ENCODE peak calls at places on chromosomes 16 and 17, in four cellular contexts. One of them, this sample, is unnamed.

GRCh38 chr16:9311303-9311954 is 220.0 kb downstream of the HAPSTR1 start:
- DNase-seq in fibroblast of lung: no peak
- DNase-seq in thoracic aorta: no peak
- DNase-seq in breast epithelium: no peak
- DNase-seq in this sample: peak; percentile 2

GRCh38 chr17:5523249-5523648 is 36.9 kb downstream of the MIS12 start:
- DNase-seq in fibroblast of lung: no peak
- DNase-seq in thoracic aorta: no peak
- DNase-seq in breast epithelium: no peak
- DNase-seq in this sample: no peak

GRCh38 chr17:71764507-71764906 is 356.3 kb upstream of the SOX9 start:
- DNase-seq in fibroblast of lung: peak; percentile 4
- DNase-seq in thoracic aorta: no peak
- DNase-seq in breast epithelium: no peak
- DNase-seq in this sample: no peak

GRCh38 chr17:72406501-72406900 is 285.7 kb downstream of the SOX9 start:
- DNase-seq in fibroblast of lung: no peak
- DNase-seq in thoracic aorta: no peak
- DNase-seq in breast epithelium: no peak
- DNase-seq in this sample: peak; percentile 80

GRCh38 chr17:78397681-78398101 is 19.2 kb downstream of the PGS1 start:
- DNase-seq in fibroblast of lung: no peak
- DNase-seq in thoracic aorta: peak; percentile 36
- DNase-seq in breast epithelium: peak; percentile 64
- DNase-seq in this sample: no peak

GRCh38 chr17:70848785-70849184 is 679.5 kb downstream of the KCNJ2 start:
- DNase-seq in fibroblast of lung: peak; percentile 61
- DNase-seq in thoracic aorta: no peak
- DNase-seq in breast epithelium: no peak
- DNase-seq in this sample: peak; percentile 57

GRCh38 chr17:77458202-77459017 is 317.6 kb downstream of the SEC14L1 start:
- DNase-seq in fibroblast of lung: no peak
- DNase-seq in thoracic aorta: no peak
- DNase-seq in breast epithelium: no peak
- DNase-seq in this sample: no peak

GRCh38 chr17:41392278-41392677 is 5.1 kb downstream of the KRT31 start:
- DNase-seq in fibroblast of lung: peak; percentile 55
- DNase-seq in thoracic aorta: no peak
- DNase-seq in breast epithelium: no peak
- DNase-seq in this sample: no peak

GRCh38 chr16:82772215-82772614 is 145.4 kb downstream of the CDH13 start:
- DNase-seq in fibroblast of lung: no peak
- DNase-seq in thoracic aorta: no peak
- DNase-seq in breast epithelium: no peak
- DNase-seq in this sample: no peak

GRCh38 chr17:43803758-43804157 is 23.5 kb downstream of the CFAP97D1 start:
- DNase-seq in fibroblast of lung: no peak
- DNase-seq in thoracic aorta: no peak
- DNase-seq in breast epithelium: no peak
- DNase-seq in this sample: no peak

GRCh38 chr17:3683054-3683511 is 12.9 kb downstream of the P2RX5 start:
- DNase-seq in fibroblast of lung: no peak
- DNase-seq in thoracic aorta: no peak
- DNase-seq in breast epithelium: no peak
- DNase-seq in this sample: no peak

GRCh38 chr16:46801428-46802049 is 29.4 kb downstream of the C16orf87 start:
- DNase-seq in fibroblast of lung: peak; percentile 43
- DNase-seq in thoracic aorta: no peak
- DNase-seq in breast epithelium: no peak
- DNase-seq in this sample: no peak

GRCh38 chr16:27826081-27826892 is 237.2 kb downstream of the GSG1L start:
- DNase-seq in fibroblast of lung: no peak
- DNase-seq in thoracic aorta: no peak
- DNase-seq in breast epithelium: peak; percentile 28
- DNase-seq in this sample: no peak

GRCh38 chr16:74521691-74522090 is 85.2 kb downstream of the GLG1 start:
- DNase-seq in fibroblast of lung: peak; percentile 15
- DNase-seq in thoracic aorta: no peak
- DNase-seq in breast epithelium: no peak
- DNase-seq in this sample: no peak

GRCh38 chr17:6914711-6915110 is 81.1 kb upstream of the ALOX12 start:
- DNase-seq in fibroblast of lung: peak; percentile 28
- DNase-seq in thoracic aorta: no peak
- DNase-seq in breast epithelium: no peak
- DNase-seq in this sample: no peak

GRCh38 chr17:41258406-41258805 is 3.2 kb downstream of the KRTAP9-9 start:
- DNase-seq in fibroblast of lung: no peak
- DNase-seq in thoracic aorta: no peak
- DNase-seq in breast epithelium: no peak
- DNase-seq in this sample: no peak

GRCh38 chr17:68197997-68198930 is 49.6 kb upstream of the AMZ2 start:
- DNase-seq in fibroblast of lung: no peak
- DNase-seq in thoracic aorta: no peak
- DNase-seq in breast epithelium: peak; percentile 64
- DNase-seq in this sample: no peak

GRCh38 chr17:40019140-40019991 is 4.1 kb downstream of the CSF3 start:
- DNase-seq in fibroblast of lung: peak; percentile 86
- DNase-seq in thoracic aorta: no peak
- DNase-seq in breast epithelium: no peak
- DNase-seq in this sample: no peak

GRCh38 chr17:79993390-79994221 is 42.1 kb downstream of the TBC1D16 start:
- DNase-seq in fibroblast of lung: peak; percentile 98
- DNase-seq in thoracic aorta: no peak
- DNase-seq in breast epithelium: peak; percentile 80
- DNase-seq in this sample: peak; percentile 72

GRCh38 chr16:12801511-12802042 is 2.1 kb downstream of the CPPED1 start:
- DNase-seq in fibroblast of lung: peak; percentile 33
- DNase-seq in thoracic aorta: no peak
- DNase-seq in breast epithelium: no peak
- DNase-seq in this sample: no peak

GRCh38 chr16:74601131-74601871 is 5.6 kb downstream of the GLG1 start:
- DNase-seq in fibroblast of lung: no peak
- DNase-seq in thoracic aorta: no peak
- DNase-seq in breast epithelium: no peak
- DNase-seq in this sample: no peak

GRCh38 chr16:90046971-90047713 is 27.9 kb upstream of the DBNDD1 start:
- DNase-seq in fibroblast of lung: peak; percentile 68
- DNase-seq in thoracic aorta: no peak
- DNase-seq in breast epithelium: no peak
- DNase-seq in this sample: no peak

GRCh38 chr17:66520986-66521385 is 218.6 kb downstream of the PRKCA start:
- DNase-seq in fibroblast of lung: peak; percentile 32
- DNase-seq in thoracic aorta: no peak
- DNase-seq in breast epithelium: no peak
- DNase-seq in this sample: no peak

GRCh38 chr16:88799569-88800276 is 3.9 kb upstream of the CDT1 start:
- DNase-seq in fibroblast of lung: peak; percentile 30
- DNase-seq in thoracic aorta: no peak
- DNase-seq in breast epithelium: no peak
- DNase-seq in this sample: no peak

GRCh38 chr16:64419832-64420231 is 702.0 kb downstream of the CDH11 start:
- DNase-seq in fibroblast of lung: no peak
- DNase-seq in thoracic aorta: no peak
- DNase-seq in breast epithelium: no peak
- DNase-seq in this sample: no peak

GRCh38 chr17:77407321-77408277 is 266.8 kb downstream of the SEC14L1 start:
- DNase-seq in fibroblast of lung: no peak
- DNase-seq in thoracic aorta: no peak
- DNase-seq in breast epithelium: no peak
- DNase-seq in this sample: peak; percentile 43

GRCh38 chr17:12231027-12231682 is 210.5 kb downstream of the MAP2K4 start:
- DNase-seq in fibroblast of lung: no peak
- DNase-seq in thoracic aorta: peak; percentile 14
- DNase-seq in breast epithelium: no peak
- DNase-seq in this sample: no peak

GRCh38 chr17:16534236-16534635 is 34.8 kb downstream of the ZNF287 start:
- DNase-seq in fibroblast of lung: no peak
- DNase-seq in thoracic aorta: no peak
- DNase-seq in breast epithelium: no peak
- DNase-seq in this sample: no peak

GRCh38 chr16:66189951-66190350 is 176.5 kb upstream of the CDH5 start:
- DNase-seq in fibroblast of lung: peak; percentile 97
- DNase-seq in thoracic aorta: no peak
- DNase-seq in breast epithelium: no peak
- DNase-seq in this sample: peak; percentile 70

GRCh38 chr16:84024854-84025253 is 17.7 kb downstream of the SLC38A8 start:
- DNase-seq in fibroblast of lung: peak; percentile 78
- DNase-seq in thoracic aorta: no peak
- DNase-seq in breast epithelium: no peak
- DNase-seq in this sample: peak; percentile 69

GRCh38 chr17:43545383-43545632 is 832 bp downstream of the ETV4 start:
- DNase-seq in fibroblast of lung: no peak
- DNase-seq in thoracic aorta: no peak
- DNase-seq in breast epithelium: no peak
- DNase-seq in this sample: no peak

GRCh38 chr16:86946396-86946795 is 368.0 kb downstream of the FOXL1 start:
- DNase-seq in fibroblast of lung: no peak
- DNase-seq in thoracic aorta: no peak
- DNase-seq in breast epithelium: no peak
- DNase-seq in this sample: no peak

GRCh38 chr16:85570213-85570734 is 42.8 kb upstream of the GSE1 start:
- DNase-seq in fibroblast of lung: no peak
- DNase-seq in thoracic aorta: no peak
- DNase-seq in breast epithelium: peak; percentile 85
- DNase-seq in this sample: no peak

GRCh38 chr17:78107457-78107856 is 21.1 kb downstream of the TMC6 start:
- DNase-seq in fibroblast of lung: peak; percentile 28
- DNase-seq in thoracic aorta: no peak
- DNase-seq in breast epithelium: no peak
- DNase-seq in this sample: no peak

DNA sequence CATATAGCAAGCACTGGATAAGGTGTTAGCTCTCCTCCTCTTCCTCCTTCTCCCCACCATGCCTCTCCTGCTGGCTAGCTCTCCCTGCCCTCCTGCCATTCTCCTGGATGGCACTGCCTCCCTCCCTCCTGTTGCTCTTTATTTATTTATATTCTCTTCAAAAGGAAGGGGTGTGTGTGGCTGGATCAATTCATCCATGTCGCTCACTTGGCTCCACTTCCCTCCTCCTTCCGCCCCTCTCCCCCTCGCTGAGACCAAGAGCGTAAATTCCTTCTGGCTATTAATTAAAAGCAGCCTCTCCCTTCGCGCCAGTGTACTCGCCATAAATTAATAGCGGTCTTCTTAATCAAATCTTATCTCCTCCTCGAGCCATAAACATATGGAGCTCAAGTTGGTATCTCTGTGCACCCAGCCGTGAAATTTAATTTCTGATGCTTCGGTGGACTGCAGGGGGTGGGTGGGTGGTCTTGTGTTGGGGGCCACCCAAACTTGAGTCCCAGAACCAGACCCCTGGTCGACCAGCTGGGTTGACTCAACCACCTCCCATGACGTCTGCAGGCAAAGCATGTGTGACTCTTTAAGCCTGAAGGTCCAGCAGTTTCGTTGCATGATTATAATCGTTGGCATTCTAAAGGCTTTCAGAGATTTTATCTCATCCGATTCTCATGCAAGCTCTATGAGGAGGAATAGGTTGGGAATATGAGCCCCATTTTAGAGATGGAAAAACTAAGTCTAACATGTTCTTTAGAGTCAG is 57.9 kb downstream of the SDK2 start:
- DNase-seq in fibroblast of lung: no peak
- DNase-seq in thoracic aorta: no peak
- DNase-seq in breast epithelium: no peak
- DNase-seq in this sample: no peak
- H3K4me1 ChIP-seq in fibroblast of lung: no peaks in the 10 kb centered on the region
- H3K4me1 ChIP-seq in thoracic aorta: no peaks in the 10 kb centered on the region
- H3K4me1 ChIP-seq in breast epithelium: no peaks in the 10 kb centered on the region
- H3K4me1 ChIP-seq in this sample: no peaks in the 10 kb centered on the region

GRCh38 chr17:58084317-58084981 is 1.2 kb downstream of the DYNLL2 start:
- DNase-seq in fibroblast of lung: peak; percentile 14
- DNase-seq in thoracic aorta: no peak
- DNase-seq in breast epithelium: no peak
- DNase-seq in this sample: peak; percentile 47
- TF ChIP-seq CTCF in fibroblast of lung: no peak
- TF ChIP-seq CTCF in thoracic aorta: no peak
- TF ChIP-seq CTCF in breast epithelium: no peak
- TF ChIP-seq CTCF in this sample: peak; percentile 59

DNA sequence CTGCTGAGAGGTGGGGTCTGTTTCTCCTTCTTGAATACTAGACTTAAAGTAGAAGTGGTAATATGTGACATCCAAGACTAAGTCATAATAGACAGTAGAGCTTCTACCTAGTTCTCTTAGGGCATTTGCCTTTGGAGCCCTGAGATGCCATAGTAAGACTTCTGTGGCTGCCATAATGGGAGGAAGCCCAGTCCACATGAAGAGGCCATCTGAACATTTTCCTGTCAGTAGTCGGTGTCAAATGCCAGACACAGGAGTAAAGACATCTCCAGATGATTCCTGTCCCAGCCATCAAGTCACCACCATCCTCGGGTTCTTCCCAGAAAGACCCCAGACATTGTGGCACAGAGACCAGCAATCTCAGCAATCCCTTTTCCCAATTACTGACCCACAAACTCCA is 58.1 kb upstream of the IRX6 start:
- DNase-seq in fibroblast of lung: no peak
- DNase-seq in thoracic aorta: no peak
- DNase-seq in breast epithelium: no peak
- DNase-seq in this sample: no peak
- H3K27ac ChIP-seq in fibroblast of lung: no peak overlapping the region
- H3K27ac ChIP-seq in thoracic aorta: no peak overlapping the region
- H3K27ac ChIP-seq in breast epithelium: no peak overlapping the region
- H3K27ac ChIP-seq in this sample: no peak overlapping the region

GRCh38 chr17:75695141-75695829 is 26.0 kb upstream of the ITGB4 start:
- DNase-seq in fibroblast of lung: peak; percentile 24
- DNase-seq in thoracic aorta: no peak
- DNase-seq in breast epithelium: no peak
- DNase-seq in this sample: no peak
- H3K4me1 ChIP-seq in fibroblast of lung: peaks cover 7% of the 10 kb centered on the region
- H3K4me1 ChIP-seq in thoracic aorta: peaks cover 3% of the 10 kb centered on the region
- H3K4me1 ChIP-seq in breast epithelium: peaks cover 56% of the 10 kb centered on the region
- H3K4me1 ChIP-seq in this sample: peaks cover 64% of the 10 kb centered on the region

This sample was measured in foreskin keratinocyte.